ENCODE peak calls at places on chromosomes 12 and 14, in ten cellular contexts. O is SJCRH30; N is stimulated activated CD4-positive, alpha-beta T cell treated with anti-CD3 and anti-CD28 coated beads, TNF-alpha, amount 100 ng/mL, for 48 hours; V is AG04450; I is mucosa of descending colon; E is NCI-H524; C is activated CD4-positive, alpha-beta T cell treated with anti-CD3 and anti-CD28 coated beads, Interleukin-2, amount 50 U/mL, for 4 hours; W is NCI-H146; R is NCI-H1930; K is mesothelial cell of epicardium. Q is an unnamed sample.

GRCh38 chr12:12954361-12954760 is 2.4 kb upstream of the GPRC5D start:
- DNase-seq in O (no peak), N (no peak), V (no peak), I (no peak), E (peak), C (no peak), W (no peak), R (no peak), K (no peak), Q (no peak)

GRCh38 chr14:96352708-96353107 is 10.4 kb downstream of the ATG2B start:
- DNase-seq in O (no peak), N (no peak), V (no peak), I (no peak), E (no peak), C (no peak), W (no peak), R (no peak), K (no peak), Q (no peak)

GRCh38 chr12:13197526-13198141 is 1.1 kb downstream of the EMP1 start:
- DNase-seq in O (no peak), N (no peak), V (no peak), I (no peak), E (no peak), C (no peak), W (no peak), R (no peak), K (no peak), Q (no peak)

GRCh38 chr14:69056389-69056788 is 77.3 kb upstream of the ACTN1 start:
- DNase-seq in O (no peak), N (no peak), V (no peak), I (no peak), E (peak), C (no peak), W (peak), R (peak), K (no peak), Q (no peak)

GRCh38 chr12:69998922-69999321 is 173.9 kb downstream of the MYRFL start:
- DNase-seq in O (no peak), N (no peak), V (no peak), I (no peak), E (no peak), C (no peak), W (peak), R (no peak), K (no peak), Q (no peak)

GRCh38 chr14:102479777-102480176 is 29.8 kb downstream of the ANKRD9 start:
- DNase-seq in O (no peak), N (no peak), V (no peak), I (peak), E (peak), C (no peak), W (peak), R (no peak), K (no peak), Q (peak)

GRCh38 chr12:41466762-41467270 is 278.7 kb downstream of the PDZRN4 start:
- DNase-seq in O (no peak), N (no peak), V (no peak), I (no peak), E (no peak), C (no peak), W (peak), R (peak), K (no peak), Q (no peak)

GRCh38 chr14:20808084-20808483 is 5.4 kb upstream of the RNASE1 start:
- DNase-seq in O (no peak), N (no peak), V (no peak), I (no peak), E (no peak), C (no peak), W (no peak), R (no peak), K (no peak), Q (no peak)

GRCh38 chr12:27840229-27840999 is 60.4 kb upstream of the MANSC4 start:
- DNase-seq in O (no peak), N (no peak), V (no peak), I (no peak), E (no peak), C (no peak), W (no peak), R (no peak), K (no peak), Q (no peak)

GRCh38 chr12:34598352-34598827 is 576.1 kb downstream of the ALG10 start:
- DNase-seq in O (no peak), N (no peak), V (no peak), I (no peak), E (no peak), C (no peak), W (no peak), R (no peak), K (no peak), Q (no peak)

GRCh38 chr14:100769035-100769939 is 42.6 kb downstream of the DLK1 start:
- DNase-seq in O (no peak), N (no peak), V (no peak), I (no peak), E (no peak), C (no peak), W (no peak), R (no peak), K (peak), Q (no peak)

GRCh38 chr14:100664841-100665425 is 61.8 kb upstream of the DLK1 start:
- DNase-seq in O (no peak), N (no peak), V (peak), I (no peak), E (peak), C (no peak), W (no peak), R (no peak), K (no peak), Q (no peak)

GRCh38 chr14:77607741-77608302 is 8.6 kb downstream of the SPTLC2 start:
- DNase-seq in O (no peak), N (no peak), V (no peak), I (no peak), E (no peak), C (no peak), W (no peak), R (no peak), K (no peak), Q (no peak)

GRCh38 chr14:32530800-32531199 is 201.7 kb downstream of the AKAP6 start:
- DNase-seq in O (no peak), N (no peak), V (no peak), I (no peak), E (no peak), C (no peak), W (no peak), R (no peak), K (no peak), Q (no peak)

GRCh38 chr14:52166822-52167221 is 98.0 kb upstream of the NID2 start:
- DNase-seq in O (no peak), N (no peak), V (no peak), I (no peak), E (no peak), C (no peak), W (no peak), R (no peak), K (no peak), Q (no peak)

GRCh38 chr12:113837059-113837458 is 129.1 kb downstream of the RBM19 start:
- DNase-seq in O (no peak), N (no peak), V (no peak), I (no peak), E (no peak), C (no peak), W (no peak), R (no peak), K (no peak), Q (no peak)

GRCh38 chr14:50064993-50065392 is 51.4 kb downstream of the VCPKMT start:
- DNase-seq in O (no peak), N (no peak), V (no peak), I (no peak), E (no peak), C (peak), W (no peak), R (no peak), K (no peak), Q (peak)

GRCh38 chr12:76020281-76020680 is 11.3 kb downstream of the PHLDA1 start:
- DNase-seq in O (no peak), N (peak), V (no peak), I (peak), E (no peak), C (peak), W (no peak), R (no peak), K (no peak), Q (no peak)

GRCh38 chr14:33794791-33795300 is 156.0 kb downstream of the EGLN3 start:
- DNase-seq in O (no peak), N (no peak), V (no peak), I (no peak), E (no peak), C (no peak), W (no peak), R (no peak), K (no peak), Q (no peak)

GRCh38 chr12:70994217-70994788 is 73.8 kb upstream of the PTPRR start:
- DNase-seq in O (no peak), N (no peak), V (no peak), I (no peak), E (no peak), C (no peak), W (no peak), R (no peak), K (no peak), Q (no peak)

GRCh38 chr14:74793506-74794155 is 30.5 kb downstream of the YLPM1 start:
- DNase-seq in O (peak), N (no peak), V (no peak), I (no peak), E (no peak), C (no peak), W (no peak), R (no peak), K (no peak), Q (no peak)

Q was measured in left lung.